ENCODE peak calls at places on chromosome 10, in five cellular contexts. One of them, this sample, is unnamed.

GRCh38 chr10:17062493-17063487 is 66.8 kb downstream of the CUBN start:
- DNase-seq in A549: peak; percentile 58
- DNase-seq in CD8-positive, alpha-beta memory T cell: no peak
- DNase-seq in endodermal cell: peak; percentile 63
- DNase-seq in OCI-LY7: no peak
- DNase-seq in this sample: peak; percentile 69

GRCh38 chr10:90407116-90407515 is 450.7 kb downstream of the HTR7 start:
- DNase-seq in endodermal cell: no peak
- DNase-seq in CD8-positive, alpha-beta memory T cell: no peak
- DNase-seq in OCI-LY7: no peak
- DNase-seq in A549: no peak
- DNase-seq in this sample: no peak

GRCh38 chr10:101092742-101093386 is 31.1 kb downstream of the KAZALD1 start:
- DNase-seq in endodermal cell: peak; percentile 57
- DNase-seq in OCI-LY7: no peak
- DNase-seq in CD8-positive, alpha-beta memory T cell: no peak
- DNase-seq in A549: no peak
- DNase-seq in this sample: no peak

GRCh38 chr10:43299579-43299978 is 32.7 kb upstream of the RASGEF1A start:
- DNase-seq in OCI-LY7: no peak
- DNase-seq in CD8-positive, alpha-beta memory T cell: peak; percentile 36
- DNase-seq in A549: no peak
- DNase-seq in endodermal cell: no peak
- DNase-seq in this sample: no peak

GRCh38 chr10:70174058-70174741 is 3.9 kb upstream of the SAR1A start:
- DNase-seq in CD8-positive, alpha-beta memory T cell: peak; percentile 38
- DNase-seq in OCI-LY7: peak; percentile 77
- DNase-seq in endodermal cell: peak; percentile 45
- DNase-seq in A549: no peak
- DNase-seq in this sample: no peak

GRCh38 chr10:84308481-84309304 is 19.7 kb upstream of the CCSER2 start:
- DNase-seq in CD8-positive, alpha-beta memory T cell: peak; percentile 9
- DNase-seq in endodermal cell: no peak
- DNase-seq in OCI-LY7: no peak
- DNase-seq in A549: no peak
- DNase-seq in this sample: peak; percentile 21

GRCh38 chr10:129057856-129058663 is 409.0 kb upstream of the MGMT start:
- DNase-seq in OCI-LY7: no peak
- DNase-seq in CD8-positive, alpha-beta memory T cell: no peak
- DNase-seq in endodermal cell: peak; percentile 27
- DNase-seq in A549: no peak
- DNase-seq in this sample: peak; percentile 27

GRCh38 chr10:6766061-6766460 is 186.0 kb upstream of the PRKCQ start:
- DNase-seq in OCI-LY7: no peak
- DNase-seq in endodermal cell: no peak
- DNase-seq in A549: no peak
- DNase-seq in CD8-positive, alpha-beta memory T cell: no peak
- DNase-seq in this sample: no peak

GRCh38 chr10:8817303-8817702 is 762.8 kb downstream of the GATA3 start:
- DNase-seq in endodermal cell: no peak
- DNase-seq in A549: no peak
- DNase-seq in CD8-positive, alpha-beta memory T cell: no peak
- DNase-seq in OCI-LY7: no peak
- DNase-seq in this sample: no peak

GRCh38 chr10:103776878-103777591 is 78.3 kb downstream of the SH3PXD2A start:
- DNase-seq in CD8-positive, alpha-beta memory T cell: no peak
- DNase-seq in A549: no peak
- DNase-seq in OCI-LY7: no peak
- DNase-seq in endodermal cell: no peak
- DNase-seq in this sample: peak; percentile 79

GRCh38 chr10:97991875-97992274 is 38.5 kb downstream of the CRTAC1 start:
- DNase-seq in endodermal cell: peak; percentile 88
- DNase-seq in A549: peak; percentile 13
- DNase-seq in OCI-LY7: no peak
- DNase-seq in CD8-positive, alpha-beta memory T cell: no peak
- DNase-seq in this sample: no peak

GRCh38 chr10:117391436-117392205 is 16.4 kb upstream of the PDZD8 start:
- DNase-seq in endodermal cell: peak; percentile 53
- DNase-seq in A549: no peak
- DNase-seq in OCI-LY7: no peak
- DNase-seq in CD8-positive, alpha-beta memory T cell: no peak
- DNase-seq in this sample: peak; percentile 41

GRCh38 chr10:119029613-119030420 is at the start of gene NANOS1:
- DNase-seq in A549: peak; percentile 37
- DNase-seq in endodermal cell: peak; percentile 84
- DNase-seq in OCI-LY7: no peak
- DNase-seq in CD8-positive, alpha-beta memory T cell: no peak
- DNase-seq in this sample: no peak

GRCh38 chr10:75140246-75140645 is 28.8 kb downstream of the SAMD8 start:
- DNase-seq in A549: no peak
- DNase-seq in CD8-positive, alpha-beta memory T cell: no peak
- DNase-seq in OCI-LY7: no peak
- DNase-seq in endodermal cell: no peak
- DNase-seq in this sample: no peak
- H3K4me1 ChIP-seq in A549: peaks cover 49% of the 10 kb centered on the region
- H3K4me1 ChIP-seq in CD8-positive, alpha-beta memory T cell: peaks cover 6% of the 10 kb centered on the region
- H3K4me1 ChIP-seq in OCI-LY7: no peaks in the 10 kb centered on the region
- H3K4me1 ChIP-seq in endodermal cell: no peaks in the 10 kb centered on the region
- H3K4me1 ChIP-seq in this sample: peaks cover 38% of the 10 kb centered on the region

DNA sequence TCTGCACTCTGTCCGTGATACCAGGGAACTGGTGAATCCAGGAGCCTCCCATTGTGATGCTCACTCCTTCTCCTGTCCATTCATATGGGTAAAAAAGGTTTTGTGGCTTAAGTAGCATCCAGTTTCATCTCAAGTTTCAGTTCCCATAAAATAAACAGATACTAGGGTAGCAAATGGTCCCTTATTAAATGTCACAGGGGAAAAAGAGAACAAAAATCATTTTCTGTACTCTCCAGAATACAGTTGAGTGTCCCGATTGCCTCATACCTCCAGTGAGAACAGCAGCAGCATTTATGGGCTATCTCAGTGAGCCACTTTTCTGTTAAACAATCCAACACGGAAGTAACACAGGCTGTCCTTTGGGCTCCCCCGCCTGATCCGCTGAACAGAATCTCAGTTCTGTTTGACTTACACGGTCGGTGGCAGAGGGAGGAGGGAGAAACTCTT is 179.6 kb downstream of the CELF2 start:
- DNase-seq in A549: no peak
- DNase-seq in OCI-LY7: peak; percentile 51
- DNase-seq in CD8-positive, alpha-beta memory T cell: no peak
- DNase-seq in endodermal cell: no peak
- DNase-seq in this sample: peak; percentile 58
- H3K4me1 ChIP-seq in A549: no peaks in the 10 kb centered on the region
- H3K4me1 ChIP-seq in OCI-LY7: peaks cover 14% of the 10 kb centered on the region
- H3K4me1 ChIP-seq in CD8-positive, alpha-beta memory T cell: peaks cover 92% of the 10 kb centered on the region
- H3K4me1 ChIP-seq in endodermal cell: peaks cover 4% of the 10 kb centered on the region
- H3K4me1 ChIP-seq in this sample: peaks cover 11% of the 10 kb centered on the region

DNA sequence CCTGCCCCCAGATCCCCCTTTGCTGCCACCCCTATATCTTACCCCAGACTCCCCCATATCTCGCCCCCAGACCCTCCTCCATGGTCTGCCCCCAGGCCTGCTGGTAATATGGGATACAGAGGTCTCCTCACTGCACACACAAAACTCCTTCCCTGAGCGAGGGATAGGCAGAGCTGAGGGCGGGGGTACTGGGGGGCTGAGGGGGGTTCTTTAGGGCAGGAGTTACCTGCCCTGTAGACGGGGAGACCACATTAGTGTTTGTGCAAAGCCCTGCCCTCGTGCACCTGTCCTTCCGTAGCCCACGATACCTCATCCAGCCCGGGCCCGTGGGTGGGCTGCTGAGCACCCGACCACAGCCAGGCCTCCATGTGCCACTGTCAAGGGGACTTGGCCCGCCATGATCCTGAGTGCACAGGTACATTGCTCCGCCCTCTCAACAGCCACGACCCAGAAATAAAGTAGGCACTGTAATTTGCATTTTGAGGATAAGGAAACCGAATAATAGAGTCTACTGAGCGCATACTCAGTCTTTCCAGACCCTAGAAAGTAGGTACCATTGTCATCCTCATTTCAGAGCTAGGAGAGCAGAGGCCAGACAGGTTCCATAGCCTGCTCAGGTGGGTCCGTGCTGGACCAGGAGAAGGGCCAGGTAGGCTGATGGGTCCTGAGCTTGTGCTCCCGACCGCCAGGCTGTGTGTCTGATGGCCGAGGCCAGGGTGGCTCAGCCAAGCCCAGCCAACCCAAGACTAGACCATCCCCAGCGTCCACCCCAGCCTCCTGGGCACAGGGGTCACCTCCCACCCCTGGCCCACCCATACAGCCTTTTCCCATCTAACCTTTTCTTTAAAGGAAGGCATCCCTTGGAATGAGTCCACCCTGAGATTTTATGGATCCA is 115.2 kb downstream of the LHPP start:
- DNase-seq in A549: no peak
- DNase-seq in OCI-LY7: no peak
- DNase-seq in CD8-positive, alpha-beta memory T cell: no peak
- DNase-seq in endodermal cell: no peak
- DNase-seq in this sample: no peak
- H3K4me1 ChIP-seq in A549: no peaks in the 10 kb centered on the region
- H3K4me1 ChIP-seq in OCI-LY7: no peaks in the 10 kb centered on the region
- H3K4me1 ChIP-seq in CD8-positive, alpha-beta memory T cell: no peaks in the 10 kb centered on the region
- H3K4me1 ChIP-seq in endodermal cell: no peaks in the 10 kb centered on the region
- H3K4me1 ChIP-seq in this sample: no peaks in the 10 kb centered on the region

GRCh38 chr10:131092416-131092815 is 219.1 kb downstream of the TCERG1L start:
- DNase-seq in endodermal cell: no peak
- DNase-seq in A549: no peak
- DNase-seq in CD8-positive, alpha-beta memory T cell: no peak
- DNase-seq in OCI-LY7: no peak
- DNase-seq in this sample: no peak
- H3K4me1 ChIP-seq in endodermal cell: no peaks in the 10 kb centered on the region
- H3K4me1 ChIP-seq in A549: no peaks in the 10 kb centered on the region
- H3K4me1 ChIP-seq in CD8-positive, alpha-beta memory T cell: peaks cover 3% of the 10 kb centered on the region
- H3K4me1 ChIP-seq in OCI-LY7: no peaks in the 10 kb centered on the region
- H3K4me1 ChIP-seq in this sample: no peaks in the 10 kb centered on the region

DNA sequence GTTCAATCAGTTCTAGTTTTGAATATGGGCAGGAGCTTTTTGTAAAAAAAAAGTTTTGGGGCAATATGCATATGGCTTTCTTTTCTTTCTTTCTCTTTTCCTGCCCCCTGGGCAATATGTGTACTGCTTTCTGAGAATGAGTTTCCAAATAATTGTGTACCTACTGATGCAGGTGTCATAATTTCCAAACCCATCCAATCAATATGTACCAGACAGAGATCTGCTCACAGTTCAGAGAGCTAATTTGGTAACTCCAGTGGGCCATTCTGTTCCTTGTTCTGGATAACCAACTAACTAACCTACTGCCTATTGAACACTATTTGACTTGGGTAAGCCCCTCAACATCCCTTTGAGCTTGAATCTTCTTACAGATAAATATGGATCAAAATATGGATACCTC is 32.6 kb downstream of the HHEX start:
- DNase-seq in endodermal cell: no peak
- DNase-seq in A549: no peak
- DNase-seq in CD8-positive, alpha-beta memory T cell: no peak
- DNase-seq in OCI-LY7: no peak
- DNase-seq in this sample: no peak
- H3K4me1 ChIP-seq in endodermal cell: peaks cover 13% of the 10 kb centered on the region
- H3K4me1 ChIP-seq in A549: no peaks in the 10 kb centered on the region
- H3K4me1 ChIP-seq in CD8-positive, alpha-beta memory T cell: no peaks in the 10 kb centered on the region
- H3K4me1 ChIP-seq in OCI-LY7: peaks cover 47% of the 10 kb centered on the region
- H3K4me1 ChIP-seq in this sample: no peaks in the 10 kb centered on the region

GRCh38 chr10:110032801-110033723 is 25.3 kb downstream of the ADD3 start:
- DNase-seq in A549: no peak
- DNase-seq in endodermal cell: no peak
- DNase-seq in OCI-LY7: no peak
- DNase-seq in CD8-positive, alpha-beta memory T cell: no peak
- DNase-seq in this sample: no peak
- H3K4me1 ChIP-seq in A549: no peaks in the 10 kb centered on the region
- H3K4me1 ChIP-seq in endodermal cell: no peaks in the 10 kb centered on the region
- H3K4me1 ChIP-seq in OCI-LY7: peaks cover 17% of the 10 kb centered on the region
- H3K4me1 ChIP-seq in CD8-positive, alpha-beta memory T cell: peaks cover 62% of the 10 kb centered on the region
- H3K4me1 ChIP-seq in this sample: peaks cover 43% of the 10 kb centered on the region

DNA sequence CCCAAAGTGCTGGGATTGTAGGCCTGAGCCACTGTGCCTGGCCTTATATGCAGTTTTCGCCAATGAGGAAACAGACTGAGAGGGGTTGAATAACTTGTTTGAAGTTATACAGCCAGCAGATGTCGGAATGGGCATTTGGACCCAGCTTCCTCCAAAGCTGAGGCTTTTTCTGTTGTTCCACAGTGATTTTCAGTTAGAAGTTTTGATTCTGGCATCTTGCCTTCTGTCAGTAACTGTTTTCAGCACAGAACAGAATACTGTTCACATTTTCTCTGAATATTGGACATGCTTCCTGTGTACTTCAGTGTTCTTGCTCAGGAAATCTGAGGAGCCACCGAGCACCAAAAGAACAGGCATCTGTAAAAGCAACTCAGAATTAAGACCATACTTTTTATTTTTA is 287.2 kb downstream of the CAMK1D start:
- DNase-seq in CD8-positive, alpha-beta memory T cell: no peak
- DNase-seq in OCI-LY7: no peak
- DNase-seq in endodermal cell: no peak
- DNase-seq in A549: no peak
- DNase-seq in this sample: no peak
- H3K4me1 ChIP-seq in CD8-positive, alpha-beta memory T cell: peaks cover 23% of the 10 kb centered on the region
- H3K4me1 ChIP-seq in OCI-LY7: no peaks in the 10 kb centered on the region
- H3K4me1 ChIP-seq in endodermal cell: no peaks in the 10 kb centered on the region
- H3K4me1 ChIP-seq in A549: peaks cover 54% of the 10 kb centered on the region
- H3K4me1 ChIP-seq in this sample: no peaks in the 10 kb centered on the region

This sample was measured in psoas muscle.